ENCODE peak calls at places on chromosomes 13 and 19, in seven cellular contexts. One of them, this sample, is unnamed. For H3K27me3 and H3K4me1, the result is how much of the 10 kb centered on the place peaks cover.

GRCh38 chr19:30755581-30755980 is 383.4 kb downstream of the ZNF536 start:
- DNase-seq in SK-N-SH: no peak
- DNase-seq in GM12878: no peak
- DNase-seq in HCT116: no peak
- DNase-seq in HepG2: no peak
- DNase-seq in GM23338: no peak
- DNase-seq in K562: no peak
- DNase-seq in this sample: no peak

GRCh38 chr13:113060557-113061270 is 44.9 kb upstream of the F7 start:
- DNase-seq in SK-N-SH: no peak
- DNase-seq in GM23338: no peak
- DNase-seq in GM12878: no peak
- DNase-seq in HepG2: no peak
- DNase-seq in HCT116: no peak
- DNase-seq in K562: no peak
- DNase-seq in this sample: no peak

GRCh38 chr13:110108348-110109139 is 198.4 kb downstream of the COL4A1 start:
- DNase-seq in K562: peak
- DNase-seq in GM12878: no peak
- DNase-seq in HepG2: peak
- DNase-seq in SK-N-SH: peak
- DNase-seq in GM23338: peak
- DNase-seq in HCT116: peak
- DNase-seq in this sample: no peak

GRCh38 chr19:32199501-32200040 is 145.8 kb upstream of the ZNF507 start:
- DNase-seq in GM12878: no peak
- DNase-seq in K562: no peak
- DNase-seq in SK-N-SH: no peak
- DNase-seq in HCT116: no peak
- DNase-seq in HepG2: no peak
- DNase-seq in GM23338: no peak
- DNase-seq in this sample: no peak

GRCh38 chr13:22735381-22735995 is 445.3 kb upstream of the SGCG start:
- DNase-seq in K562: no peak
- DNase-seq in HCT116: no peak
- DNase-seq in GM23338: peak
- DNase-seq in HepG2: no peak
- DNase-seq in SK-N-SH: no peak
- DNase-seq in GM12878: no peak
- DNase-seq in this sample: no peak

GRCh38 chr13:44930907-44931676 is 58.2 kb downstream of the NUFIP1 start:
- DNase-seq in HepG2: no peak
- DNase-seq in HCT116: no peak
- DNase-seq in K562: no peak
- DNase-seq in GM23338: peak
- DNase-seq in SK-N-SH: no peak
- DNase-seq in GM12878: no peak
- DNase-seq in this sample: no peak

GRCh38 chr13:101649490-101650126 is 197.1 kb downstream of the ITGBL1 start:
- DNase-seq in HCT116: no peak
- DNase-seq in K562: no peak
- DNase-seq in HepG2: no peak
- DNase-seq in GM23338: no peak
- DNase-seq in GM12878: no peak
- DNase-seq in SK-N-SH: no peak
- DNase-seq in this sample: no peak

GRCh38 chr19:22603518-22604440 is 30.3 kb upstream of the ZNF492 start:
- DNase-seq in GM23338: no peak
- DNase-seq in HCT116: no peak
- DNase-seq in K562: no peak
- DNase-seq in GM12878: no peak
- DNase-seq in HepG2: no peak
- DNase-seq in SK-N-SH: no peak
- DNase-seq in this sample: no peak

GRCh38 chr19:29532097-29532496 is 6.3 kb downstream of the VSTM2B start:
- DNase-seq in HCT116: no peak
- DNase-seq in SK-N-SH: no peak
- DNase-seq in GM12878: no peak
- DNase-seq in GM23338: peak
- DNase-seq in HepG2: no peak
- DNase-seq in K562: no peak
- DNase-seq in this sample: no peak

GRCh38 chr19:2015611-2015950 is at the start of gene BTBD2:
- DNase-seq in K562: peak
- DNase-seq in GM12878: no peak
- DNase-seq in GM23338: peak
- DNase-seq in HCT116: peak
- DNase-seq in HepG2: no peak
- DNase-seq in SK-N-SH: peak
- DNase-seq in this sample: no peak

GRCh38 chr13:29850213-29850898 is at the start of gene UBL3:
- DNase-seq in SK-N-SH: peak
- DNase-seq in GM23338: peak
- DNase-seq in GM12878: peak
- DNase-seq in HepG2: peak
- DNase-seq in K562: peak
- DNase-seq in HCT116: peak
- DNase-seq in this sample: no peak

GRCh38 chr13:40984670-40985366 is 34.3 kb downstream of the ELF1 start:
- DNase-seq in HepG2: no peak
- DNase-seq in SK-N-SH: no peak
- DNase-seq in HCT116: no peak
- DNase-seq in K562: no peak
- DNase-seq in GM12878: peak
- DNase-seq in GM23338: no peak
- DNase-seq in this sample: no peak

GRCh38 chr13:106161186-106161585 is 374.3 kb downstream of the EFNB2 start:
- DNase-seq in SK-N-SH: no peak
- DNase-seq in K562: no peak
- DNase-seq in GM12878: no peak
- DNase-seq in HepG2: no peak
- DNase-seq in GM23338: no peak
- DNase-seq in HCT116: no peak
- DNase-seq in this sample: no peak

GRCh38 chr13:100347941-100348340 is 240.6 kb downstream of the GGACT start:
- DNase-seq in GM23338: no peak
- DNase-seq in SK-N-SH: no peak
- DNase-seq in GM12878: no peak
- DNase-seq in K562: peak
- DNase-seq in HCT116: peak
- DNase-seq in HepG2: no peak
- DNase-seq in this sample: no peak

GRCh38 chr13:78759704-78760103 is 100.7 kb upstream of the OBI1 start:
- DNase-seq in GM23338: peak
- DNase-seq in K562: peak
- DNase-seq in GM12878: no peak
- DNase-seq in HepG2: peak
- DNase-seq in SK-N-SH: peak
- DNase-seq in HCT116: no peak
- DNase-seq in this sample: no peak

GRCh38 chr13:62933809-62934208 is 1518.2 kb upstream of the PCDH20 start:
- DNase-seq in HCT116: no peak
- DNase-seq in K562: no peak
- DNase-seq in SK-N-SH: no peak
- DNase-seq in GM12878: no peak
- DNase-seq in GM23338: peak
- DNase-seq in HepG2: no peak
- DNase-seq in this sample: no peak

GRCh38 chr13:111256458-111256857 is 64.0 kb upstream of the TEX29 start:
- DNase-seq in GM23338: no peak
- DNase-seq in HepG2: no peak
- DNase-seq in HCT116: no peak
- DNase-seq in GM12878: no peak
- DNase-seq in SK-N-SH: no peak
- DNase-seq in K562: no peak
- DNase-seq in this sample: no peak

GRCh38 chr13:113565526-113566226 is 18.9 kb upstream of the TFDP1 start:
- DNase-seq in GM12878: no peak
- DNase-seq in GM23338: no peak
- DNase-seq in HepG2: no peak
- DNase-seq in HCT116: no peak
- DNase-seq in K562: no peak
- DNase-seq in SK-N-SH: no peak
- DNase-seq in this sample: no peak

GRCh38 chr19:46529622-46530451 is 34.2 kb upstream of the PNMA8B start:
- DNase-seq in GM23338: peak
- DNase-seq in K562: peak
- DNase-seq in HepG2: peak
- DNase-seq in SK-N-SH: peak
- DNase-seq in GM12878: no peak
- DNase-seq in HCT116: no peak
- DNase-seq in this sample: no peak

GRCh38 chr19:13053761-13054604 is 48.7 kb downstream of the LYL1 start:
- DNase-seq in GM23338: peak
- DNase-seq in HepG2: peak
- DNase-seq in SK-N-SH: peak
- DNase-seq in HCT116: peak
- DNase-seq in K562: no peak
- DNase-seq in GM12878: no peak
- DNase-seq in this sample: peak
- H3K27me3 ChIP-seq in GM23338: half or more
- H3K27me3 ChIP-seq in HepG2: under half
- H3K27me3 ChIP-seq in SK-N-SH: under half
- H3K27me3 ChIP-seq in HCT116: under half
- H3K27me3 ChIP-seq in K562: under half
- H3K27me3 ChIP-seq in GM12878: under half
- H3K27me3 ChIP-seq in this sample: under half

DNA sequence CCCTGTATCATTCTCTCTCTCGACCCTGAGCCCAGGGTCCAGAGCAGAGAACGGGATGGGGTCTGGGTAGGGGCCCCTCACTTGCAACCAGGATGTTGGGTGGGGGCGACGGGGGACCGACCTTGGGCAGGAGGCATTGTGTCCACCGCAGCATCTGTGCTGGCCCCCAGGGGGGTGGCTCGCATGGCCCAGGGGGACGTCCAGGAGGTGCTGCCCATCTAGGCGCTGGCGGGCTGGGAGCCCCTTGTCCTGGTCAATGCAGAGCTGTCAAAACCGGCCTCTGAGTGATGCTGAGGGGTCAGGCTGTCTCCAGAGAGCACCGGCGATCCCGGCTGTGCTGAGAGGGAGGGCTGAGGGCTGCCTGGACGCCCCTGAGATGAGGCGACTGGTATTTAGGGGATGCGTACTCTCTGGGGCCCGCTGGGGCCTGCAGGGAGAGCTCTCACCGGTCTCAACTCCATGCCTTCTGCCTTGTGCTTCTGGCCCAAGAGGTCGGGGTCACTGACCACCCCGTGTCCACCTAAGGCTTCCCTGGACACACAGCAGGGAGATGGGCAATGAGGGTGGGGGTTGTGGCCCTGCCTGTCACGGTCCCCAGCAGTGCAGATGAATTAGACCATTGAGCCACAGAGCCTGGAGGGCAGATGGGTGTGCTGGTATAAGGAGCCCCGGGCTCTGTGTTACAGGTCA is 8.5 kb downstream of the RPS9 start:
- DNase-seq in GM12878: no peak
- DNase-seq in GM23338: peak
- DNase-seq in HepG2: no peak
- DNase-seq in SK-N-SH: peak
- DNase-seq in HCT116: no peak
- DNase-seq in K562: peak
- DNase-seq in this sample: no peak
- H3K4me1 ChIP-seq in GM12878: half or more
- H3K4me1 ChIP-seq in GM23338: under half
- H3K4me1 ChIP-seq in HepG2: half or more
- H3K4me1 ChIP-seq in SK-N-SH: under half
- H3K4me1 ChIP-seq in HCT116: under half
- H3K4me1 ChIP-seq in K562: half or more
- H3K4me1 ChIP-seq in this sample: half or more

GRCh38 chr13:24128112-24128511 is 32.4 kb upstream of the SPATA13 start:
- DNase-seq in GM23338: no peak
- DNase-seq in HCT116: no peak
- DNase-seq in HepG2: no peak
- DNase-seq in GM12878: no peak
- DNase-seq in SK-N-SH: no peak
- DNase-seq in K562: no peak
- DNase-seq in this sample: no peak

GRCh38 chr13:24130134-24130792 is 30.3 kb upstream of the SPATA13 start:
- DNase-seq in HCT116: no peak
- DNase-seq in HepG2: no peak
- DNase-seq in GM12878: no peak
- DNase-seq in K562: no peak
- DNase-seq in SK-N-SH: no peak
- DNase-seq in GM23338: no peak
- DNase-seq in this sample: no peak

GRCh38 chr13:24124789-24125476 is 35.6 kb upstream of the SPATA13 start:
- DNase-seq in HepG2: no peak
- DNase-seq in HCT116: no peak
- DNase-seq in GM23338: peak
- DNase-seq in SK-N-SH: no peak
- DNase-seq in GM12878: peak
- DNase-seq in K562: no peak
- DNase-seq in this sample: no peak

GRCh38 chr13:24128962-24129361 is 31.6 kb upstream of the SPATA13 start:
- DNase-seq in GM12878: no peak
- DNase-seq in GM23338: no peak
- DNase-seq in K562: no peak
- DNase-seq in SK-N-SH: no peak
- DNase-seq in HCT116: no peak
- DNase-seq in HepG2: no peak
- DNase-seq in this sample: no peak

GRCh38 chr13:24127116-24127631 is 33.3 kb upstream of the SPATA13 start:
- DNase-seq in HepG2: no peak
- DNase-seq in GM23338: no peak
- DNase-seq in HCT116: no peak
- DNase-seq in K562: no peak
- DNase-seq in SK-N-SH: no peak
- DNase-seq in GM12878: peak
- DNase-seq in this sample: no peak
- TF ChIP-seq REST in HepG2: no peak
- TF ChIP-seq REST in GM23338: no peak
- TF ChIP-seq REST in HCT116: no peak
- TF ChIP-seq REST in K562: no peak
- TF ChIP-seq REST in SK-N-SH: no peak
- TF ChIP-seq REST in GM12878: no peak
- TF ChIP-seq REST in this sample: no peak

DNA sequence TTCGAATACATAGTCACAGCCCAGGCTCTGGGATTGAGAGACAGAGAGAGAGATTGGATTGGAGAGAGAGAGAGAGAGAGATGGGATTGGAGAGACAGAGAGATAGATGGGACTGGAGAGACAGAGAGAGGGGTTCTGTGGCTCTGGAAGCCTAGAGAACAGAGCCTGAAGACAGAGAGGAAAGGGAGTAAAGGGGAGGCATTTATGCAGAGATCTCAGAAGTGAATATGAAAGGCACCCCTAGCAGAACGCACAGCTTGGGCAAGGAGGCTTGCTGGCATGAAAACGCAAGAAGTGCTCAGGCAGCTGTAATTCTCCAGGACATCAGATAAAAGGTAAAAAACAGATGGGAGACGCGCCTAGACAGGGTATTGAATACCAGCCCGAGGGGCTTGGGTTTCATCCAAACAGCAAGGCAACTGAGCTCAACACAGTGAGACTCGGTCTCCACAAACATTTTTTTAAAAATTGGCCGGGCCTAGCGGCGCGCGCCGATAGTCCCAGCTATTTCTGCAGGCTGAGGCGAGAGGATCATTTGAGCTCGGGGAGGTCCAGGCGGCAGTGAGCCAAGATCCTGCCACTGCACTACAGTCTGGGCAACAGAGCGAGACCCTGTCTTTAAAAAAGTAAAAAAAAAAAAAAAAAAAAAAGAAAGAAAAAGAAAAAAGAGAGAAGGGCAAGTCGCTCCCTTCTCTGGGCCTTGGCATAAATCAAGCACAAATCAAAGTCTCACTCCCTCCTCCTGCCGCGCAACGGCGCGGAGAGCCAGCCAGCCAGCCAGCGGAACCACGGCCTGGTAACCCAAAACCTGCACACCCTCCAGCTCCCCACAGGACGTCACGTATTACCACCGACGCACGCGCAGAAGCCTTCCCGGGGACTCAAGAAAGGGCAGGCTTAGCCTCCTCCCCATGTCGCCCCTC is 769 bp upstream of the PPP2R1A start:
- DNase-seq in SK-N-SH: peak
- DNase-seq in GM23338: peak
- DNase-seq in GM12878: no peak
- DNase-seq in K562: no peak
- DNase-seq in HepG2: no peak
- DNase-seq in HCT116: no peak
- DNase-seq in this sample: no peak
- H3K27me3 ChIP-seq in SK-N-SH: under half
- H3K27me3 ChIP-seq in GM23338: under half
- H3K27me3 ChIP-seq in GM12878: under half
- H3K27me3 ChIP-seq in K562: under half
- H3K27me3 ChIP-seq in HepG2: under half
- H3K27me3 ChIP-seq in HCT116: under half
- H3K27me3 ChIP-seq in this sample: under half